ENCODE peak calls at places on chromosomes 13 and 19, in six cellular contexts. Q is T-helper 9 cell, D is hepatocyte, V is DND-41, P is NCI-H1105, S is hepatic stellate cell. M is an unnamed sample.

GRCh38 chr13:35600137-35600536 is 123.6 kb upstream of the MAB21L1 start:
- DNase-seq in Q (no peak), D (no peak), V (no peak), P (no peak), S (peak), M (no peak)

GRCh38 chr13:60425332-60425731 is 28.3 kb downstream of the TDRD3 start:
- DNase-seq in Q (no peak), D (no peak), V (no peak), P (no peak), S (no peak), M (no peak)

GRCh38 chr13:20128459-20128927 is 32.4 kb downstream of the GJA3 start:
- DNase-seq in Q (no peak), D (peak), V (peak), P (no peak), S (no peak), M (no peak)

GRCh38 chr19:51016798-51017683 is 2.5 kb downstream of the KLK10 start:
- DNase-seq in Q (peak), D (peak), V (peak), P (peak), S (peak), M (peak)

GRCh38 chr13:42991892-42992584 is at the start of gene EPSTI1:
- DNase-seq in Q (peak), D (peak), V (peak), P (no peak), S (peak), M (no peak)

GRCh38 chr19:42023121-42023942 is 29.3 kb upstream of the ATP1A3 start:
- DNase-seq in Q (no peak), D (no peak), V (peak), P (no peak), S (no peak), M (no peak)

GRCh38 chr19:9839415-9839814 is 4.3 kb downstream of the PIN1 start:
- DNase-seq in Q (no peak), D (peak), V (no peak), P (no peak), S (no peak), M (no peak)

GRCh38 chr13:40399756-40400155 is 266.7 kb downstream of the FOXO1 start:
- DNase-seq in Q (no peak), D (no peak), V (no peak), P (no peak), S (no peak), M (no peak)

GRCh38 chr13:20788312-20788711 is 14.6 kb upstream of the EEF1AKMT1 start:
- DNase-seq in Q (no peak), D (no peak), V (no peak), P (no peak), S (no peak), M (no peak)

GRCh38 chr13:26502826-26503225 is 54.7 kb upstream of the WASF3 start:
- DNase-seq in Q (no peak), D (peak), V (no peak), P (no peak), S (peak), M (no peak)